ENCODE peak calls at places on chromosomes 13 and 19, in eight cellular contexts. W is HFF-Myc, M is cardiac fibroblast, E is WTC11, B is neural crest cell, U is A549, Y is left ventricle myocardium inferior, Q is GM12865. D is an unnamed sample.

GRCh38 chr13:110227864-110228643 is 78.9 kb downstream of the COL4A1 start:
- DNase-seq in M (no peak), Q (no peak), Y (no peak), B (no peak), W (no peak), U (no peak), E (no peak), D (no peak)

GRCh38 chr19:38228491-38229439 is 4.7 kb upstream of the DPF1 start:
- DNase-seq in B (peak), Y (no peak), W (no peak), E (peak), Q (no peak), M (no peak), U (no peak), D (no peak)

GRCh38 chr19:36488816-36489138 is 584 bp downstream of the ZNF566 start:
- DNase-seq in W (peak), U (no peak), Y (no peak), B (no peak), Q (peak), E (no peak), M (peak), D (no peak)

GRCh38 chr19:47745010-47745901 is at the start of gene NOP53:
- DNase-seq in W (peak), Y (peak), E (peak), B (peak), U (peak), M (peak), Q (peak), D (peak)

GRCh38 chr19:18895828-18896341 is at the start of gene CERS1:
- DNase-seq in U (no peak), W (no peak), B (peak), E (peak), Y (no peak), Q (no peak), M (no peak), D (peak)

GRCh38 chr13:97367427-97367826 is 66.5 kb upstream of the RAP2A start:
- DNase-seq in U (no peak), W (peak), Y (no peak), B (no peak), E (no peak), Q (peak), M (peak), D (no peak)

GRCh38 chr19:13846533-13847032 is 30.4 kb upstream of the NANOS3 start:
- DNase-seq in M (peak), U (peak), B (peak), Y (peak), Q (peak), W (no peak), E (peak), D (peak)

GRCh38 chr13:51148223-51148951 is 37.3 kb upstream of the C13orf42 start:
- DNase-seq in Q (no peak), Y (no peak), M (no peak), W (no peak), U (no peak), E (peak), B (no peak), D (peak)

GRCh38 chr19:17138937-17139598 is 63.5 kb downstream of the MYO9B start:
- DNase-seq in M (no peak), Y (peak), W (no peak), U (no peak), B (no peak), Q (no peak), E (no peak), D (no peak)

GRCh38 chr13:64332048-64332447 is 2898.1 kb downstream of the PCDH9 start:
- DNase-seq in Q (no peak), M (no peak), U (no peak), Y (no peak), B (no peak), E (no peak), W (no peak), D (no peak)

GRCh38 chr13:31476266-31476665 is 263.1 kb upstream of the RXFP2 start:
- DNase-seq in Q (no peak), Y (no peak), U (no peak), W (no peak), B (no peak), M (peak), E (no peak), D (no peak)

GRCh38 chr19:1269478-1270167 is 491 bp downstream of the CIRBP start:
- DNase-seq in U (peak), M (peak), Q (peak), E (peak), W (peak), B (peak), Y (peak), D (peak)

GRCh38 chr13:64239372-64239771 is 2823.7 kb upstream of the PCDH20 start:
- DNase-seq in Y (no peak), B (no peak), U (no peak), E (no peak), W (peak), Q (no peak), M (peak), D (no peak)

GRCh38 chr13:60155978-60156377 is 7.8 kb downstream of the DIAPH3 start:
- DNase-seq in Q (peak), B (no peak), W (no peak), Y (no peak), M (no peak), E (no peak), U (no peak), D (no peak)
- TF ChIP-seq CTCF in Q (no peak), B (no peak), W (no peak), Y (no peak), M (peak), E (no peak), U (no peak), D (no peak)

GRCh38 chr19:55536951-55537740 is at the start of gene SBK2:
- DNase-seq in Y (no peak), B (peak), W (no peak), M (no peak), Q (no peak), E (peak), U (peak), D (peak)
- TF ChIP-seq CTCF in Y (peak), B (peak), W (peak), M (peak), Q (no peak), E (peak), U (peak), D (no peak)

GRCh38 chr13:100941377-100941776 is 266.8 kb upstream of the TMTC4 start:
- DNase-seq in M (no peak), U (no peak), B (no peak), Q (no peak), E (no peak), W (no peak), Y (no peak), D (no peak)

GRCh38 chr13:100941811-100942361 is 267.3 kb upstream of the TMTC4 start:
- DNase-seq in B (no peak), U (no peak), M (no peak), Q (no peak), E (no peak), Y (no peak), W (no peak), D (no peak)

GRCh38 chr13:100946588-100946987 is 272.0 kb upstream of the TMTC4 start:
- DNase-seq in Y (no peak), U (no peak), E (no peak), W (no peak), B (no peak), Q (no peak), M (no peak), D (no peak)

GRCh38 chr13:100944791-100945345 is 270.3 kb upstream of the TMTC4 start:
- DNase-seq in B (no peak), Y (no peak), Q (no peak), M (no peak), U (no peak), E (no peak), W (no peak), D (no peak)
- TF ChIP-seq CTCF in B (no peak), Y (no peak), Q (no peak), M (no peak), U (no peak), E (no peak), W (no peak), D (no peak)

GRCh38 chr19:30556230-30556711 is 184.1 kb downstream of the ZNF536 start:
- DNase-seq in Q (no peak), B (no peak), E (peak), U (no peak), W (no peak), M (no peak), Y (no peak), D (no peak)
- TF ChIP-seq CTCF in Q (no peak), B (no peak), E (no peak), U (no peak), W (no peak), M (no peak), Y (no peak), D (no peak)

DNA sequence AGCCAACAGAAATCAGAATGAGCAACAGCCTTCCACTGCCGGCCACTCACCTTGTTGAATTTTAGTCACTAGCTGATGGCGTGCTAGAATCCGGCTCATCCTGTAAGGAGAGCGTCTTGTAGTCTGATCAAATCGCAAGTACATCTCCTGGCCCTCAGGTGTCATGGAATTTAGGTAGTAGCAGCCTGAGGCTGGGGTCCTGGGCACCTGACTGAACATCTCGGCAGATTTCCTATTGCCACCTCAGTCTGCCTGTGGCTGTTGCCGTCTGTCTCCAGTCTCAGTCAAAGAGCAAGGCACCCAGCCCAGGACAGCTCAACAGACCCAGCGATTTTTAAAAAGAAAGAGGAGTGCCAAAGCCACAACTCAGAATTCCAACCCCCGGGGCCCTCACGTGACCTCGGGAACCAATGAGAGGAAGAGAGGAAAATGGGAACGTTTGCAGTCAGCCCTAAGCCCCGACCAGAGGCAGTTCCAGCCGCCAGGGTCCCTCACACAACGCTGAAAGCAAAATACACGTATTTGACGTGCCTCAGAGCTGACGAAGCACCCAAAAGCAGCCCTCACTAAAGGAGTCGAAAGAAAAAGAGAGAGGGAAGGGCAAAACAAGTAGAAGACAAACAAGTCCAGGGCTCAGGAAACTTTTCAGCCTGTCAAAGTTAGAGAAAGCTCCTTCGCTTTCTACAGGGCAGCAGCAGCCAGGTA is at the start of gene STARD13:
- DNase-seq in Q (peak), Y (peak), W (peak), E (peak), M (peak), B (peak), U (peak), D (peak)
- TF ChIP-seq CTCF in Q (no peak), Y (peak), W (peak), E (no peak), M (peak), B (peak), U (no peak), D (no peak)